ENCODE peak calls at places on chromosome 9, in nine cellular contexts. One of them, this sample, is unnamed.
A peak's percentile ranks its signal among the peaks of the same experiment; 100 is the strongest.

GRCh38 chr9:85268024-85268610 is 473.6 kb downstream of the AGTPBP1 start:
- DNase-seq in MM.1S: no peak
- DNase-seq in SK-N-SH: no peak
- DNase-seq in neural progenitor cell: no peak
- DNase-seq in OCI-LY7: no peak
- DNase-seq in HCT116: no peak
- DNase-seq in PC-3: no peak
- DNase-seq in GM23338: peak; percentile 54
- DNase-seq in hepatocyte: no peak
- DNase-seq in this sample: no peak

GRCh38 chr9:581673-582497 is 259.6 kb upstream of the DMRT1 start:
- DNase-seq in MM.1S: no peak
- DNase-seq in SK-N-SH: peak; percentile 28
- DNase-seq in neural progenitor cell: peak; percentile 57
- DNase-seq in OCI-LY7: peak; percentile 55
- DNase-seq in HCT116: peak; percentile 2
- DNase-seq in PC-3: peak; percentile 15
- DNase-seq in GM23338: peak; percentile 72
- DNase-seq in hepatocyte: peak; percentile 30
- DNase-seq in this sample: no peak

GRCh38 chr9:100492952-100493351 is 20.0 kb downstream of the TMEFF1 start:
- DNase-seq in MM.1S: peak; percentile 30
- DNase-seq in SK-N-SH: no peak
- DNase-seq in neural progenitor cell: no peak
- DNase-seq in OCI-LY7: peak; percentile 33
- DNase-seq in HCT116: no peak
- DNase-seq in PC-3: peak; percentile 8
- DNase-seq in GM23338: no peak
- DNase-seq in hepatocyte: no peak
- DNase-seq in this sample: peak; percentile 67

GRCh38 chr9:91844170-91844569 is 105.9 kb downstream of the ROR2 start:
- DNase-seq in MM.1S: no peak
- DNase-seq in SK-N-SH: no peak
- DNase-seq in neural progenitor cell: no peak
- DNase-seq in OCI-LY7: no peak
- DNase-seq in HCT116: no peak
- DNase-seq in PC-3: no peak
- DNase-seq in GM23338: no peak
- DNase-seq in hepatocyte: no peak
- DNase-seq in this sample: peak; percentile 56

GRCh38 chr9:130053504-130054427 is at the start of gene GPR107:
- DNase-seq in MM.1S: peak; percentile 61
- DNase-seq in SK-N-SH: peak; percentile 97
- DNase-seq in neural progenitor cell: peak; percentile 89
- DNase-seq in OCI-LY7: peak; percentile 75
- DNase-seq in HCT116: peak; percentile 27
- DNase-seq in PC-3: peak; percentile 56
- DNase-seq in GM23338: peak; percentile 83
- DNase-seq in hepatocyte: peak; percentile 90
- DNase-seq in this sample: peak; percentile 94

GRCh38 chr9:14238518-14238917 is 75.4 kb downstream of the NFIB start:
- DNase-seq in MM.1S: no peak
- DNase-seq in SK-N-SH: no peak
- DNase-seq in neural progenitor cell: peak; percentile 15
- DNase-seq in OCI-LY7: no peak
- DNase-seq in HCT116: no peak
- DNase-seq in PC-3: peak; percentile 91
- DNase-seq in GM23338: peak; percentile 69
- DNase-seq in hepatocyte: peak; percentile 20
- DNase-seq in this sample: peak; percentile 43

GRCh38 chr9:137973829-137974416 is 96.3 kb downstream of the CACNA1B start:
- DNase-seq in MM.1S: no peak
- DNase-seq in SK-N-SH: no peak
- DNase-seq in neural progenitor cell: no peak
- DNase-seq in OCI-LY7: no peak
- DNase-seq in HCT116: no peak
- DNase-seq in PC-3: no peak
- DNase-seq in GM23338: no peak
- DNase-seq in hepatocyte: peak; percentile 1
- DNase-seq in this sample: no peak

GRCh38 chr9:18441245-18441644 is 32.7 kb upstream of the ADAMTSL1 start:
- DNase-seq in MM.1S: no peak
- DNase-seq in SK-N-SH: no peak
- DNase-seq in neural progenitor cell: no peak
- DNase-seq in OCI-LY7: no peak
- DNase-seq in HCT116: no peak
- DNase-seq in PC-3: no peak
- DNase-seq in GM23338: no peak
- DNase-seq in hepatocyte: no peak
- DNase-seq in this sample: peak; percentile 62

GRCh38 chr9:78032599-78033457 is 1.2 kb upstream of the GNAQ start:
- DNase-seq in MM.1S: peak; percentile 45
- DNase-seq in SK-N-SH: no peak
- DNase-seq in neural progenitor cell: no peak
- DNase-seq in OCI-LY7: no peak
- DNase-seq in HCT116: no peak
- DNase-seq in PC-3: no peak
- DNase-seq in GM23338: no peak
- DNase-seq in hepatocyte: peak; percentile 20
- DNase-seq in this sample: no peak

GRCh38 chr9:135857371-135857786 is 50.0 kb downstream of the CAMSAP1 start:
- DNase-seq in MM.1S: no peak
- DNase-seq in SK-N-SH: no peak
- DNase-seq in neural progenitor cell: no peak
- DNase-seq in OCI-LY7: no peak
- DNase-seq in HCT116: no peak
- DNase-seq in PC-3: peak; percentile 75
- DNase-seq in GM23338: no peak
- DNase-seq in hepatocyte: no peak
- DNase-seq in this sample: peak; percentile 64

GRCh38 chr9:36450110-36450732 is 50.2 kb upstream of the RNF38 start:
- DNase-seq in MM.1S: peak; percentile 26
- DNase-seq in SK-N-SH: peak; percentile 53
- DNase-seq in neural progenitor cell: peak; percentile 64
- DNase-seq in OCI-LY7: peak; percentile 61
- DNase-seq in HCT116: peak; percentile 22
- DNase-seq in PC-3: peak; percentile 72
- DNase-seq in GM23338: peak; percentile 81
- DNase-seq in hepatocyte: peak; percentile 65
- DNase-seq in this sample: peak; percentile 78

GRCh38 chr9:129008469-129008965 is 19.6 kb downstream of the SH3GLB2 start:
- DNase-seq in MM.1S: no peak
- DNase-seq in SK-N-SH: no peak
- DNase-seq in neural progenitor cell: no peak
- DNase-seq in OCI-LY7: no peak
- DNase-seq in HCT116: no peak
- DNase-seq in PC-3: no peak
- DNase-seq in GM23338: no peak
- DNase-seq in hepatocyte: peak; percentile 8
- DNase-seq in this sample: no peak
- H3K36me3 ChIP-seq in MM.1S: peaks cover 8% of the 10 kb centered on the region
- H3K36me3 ChIP-seq in SK-N-SH: peaks cover 58% of the 10 kb centered on the region
- H3K36me3 ChIP-seq in neural progenitor cell: no peaks in the 10 kb centered on the region
- H3K36me3 ChIP-seq in OCI-LY7: peaks cover 58% of the 10 kb centered on the region
- H3K36me3 ChIP-seq in HCT116: peaks cover 7% of the 10 kb centered on the region
- H3K36me3 ChIP-seq in PC-3: peaks cover 12% of the 10 kb centered on the region
- H3K36me3 ChIP-seq in GM23338: peaks cover 10% of the 10 kb centered on the region
- H3K36me3 ChIP-seq in hepatocyte: no peaks in the 10 kb centered on the region
- H3K36me3 ChIP-seq in this sample: no peaks in the 10 kb centered on the region

GRCh38 chr9:109499061-109499630 is 1.0 kb upstream of the PTPN3 start:
- DNase-seq in MM.1S: no peak
- DNase-seq in SK-N-SH: no peak
- DNase-seq in neural progenitor cell: no peak
- DNase-seq in OCI-LY7: no peak
- DNase-seq in HCT116: no peak
- DNase-seq in PC-3: no peak
- DNase-seq in GM23338: peak; percentile 27
- DNase-seq in hepatocyte: no peak
- DNase-seq in this sample: no peak
- TF ChIP-seq EZH2phosphoT487 in MM.1S: no peak
- TF ChIP-seq EZH2phosphoT487 in SK-N-SH: no peak
- TF ChIP-seq EZH2phosphoT487 in neural progenitor cell: peak; percentile 77
- TF ChIP-seq EZH2phosphoT487 in OCI-LY7: no peak
- TF ChIP-seq EZH2phosphoT487 in HCT116: no peak
- TF ChIP-seq EZH2phosphoT487 in PC-3: no peak
- TF ChIP-seq EZH2phosphoT487 in GM23338: peak; percentile 47
- TF ChIP-seq EZH2phosphoT487 in hepatocyte: peak; percentile 40
- TF ChIP-seq EZH2phosphoT487 in this sample: no peak

DNA sequence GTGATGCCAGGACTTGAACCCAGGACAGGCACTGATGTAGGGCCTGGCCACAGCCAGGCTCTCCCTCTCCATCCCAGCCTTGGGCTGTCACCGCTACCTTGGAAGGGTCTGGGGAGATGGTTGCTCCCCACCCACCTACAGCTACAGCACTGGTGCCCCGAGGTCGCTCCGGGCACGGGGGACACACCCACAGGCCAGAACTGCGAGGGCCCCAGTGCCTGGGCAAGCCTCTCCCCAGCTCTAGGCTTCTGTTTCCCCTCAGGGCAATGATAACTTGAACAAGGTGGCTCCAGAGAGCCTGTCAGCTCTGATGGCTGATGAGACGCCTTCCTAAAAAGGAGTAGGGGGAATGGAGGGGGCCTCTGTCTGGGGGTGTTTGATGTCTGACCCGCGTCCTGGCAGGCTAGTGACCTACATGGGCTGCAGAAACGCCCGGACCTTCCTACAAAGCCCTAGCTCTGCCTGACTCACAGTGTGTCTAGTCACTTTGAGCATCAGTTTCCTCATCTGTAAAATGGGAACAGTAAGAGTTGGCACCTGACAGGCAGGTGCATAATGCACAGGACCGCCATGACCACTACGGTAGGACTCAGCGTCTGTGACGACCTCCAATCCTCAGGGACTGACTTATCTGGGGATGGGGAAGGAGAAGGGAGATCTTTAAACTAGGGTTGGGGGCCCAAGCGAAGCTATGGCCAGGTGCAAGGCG is 76.4 kb downstream of the LRSAM1 start:
- DNase-seq in MM.1S: no peak
- DNase-seq in SK-N-SH: no peak
- DNase-seq in neural progenitor cell: no peak
- DNase-seq in OCI-LY7: no peak
- DNase-seq in HCT116: no peak
- DNase-seq in PC-3: no peak
- DNase-seq in GM23338: no peak
- DNase-seq in hepatocyte: no peak
- DNase-seq in this sample: no peak
- H3K36me3 ChIP-seq in MM.1S: no peaks in the 10 kb centered on the region
- H3K36me3 ChIP-seq in SK-N-SH: peaks cover 50% of the 10 kb centered on the region
- H3K36me3 ChIP-seq in neural progenitor cell: peaks cover 5% of the 10 kb centered on the region
- H3K36me3 ChIP-seq in OCI-LY7: no peaks in the 10 kb centered on the region
- H3K36me3 ChIP-seq in HCT116: peaks cover 26% of the 10 kb centered on the region
- H3K36me3 ChIP-seq in PC-3: peaks cover 47% of the 10 kb centered on the region
- H3K36me3 ChIP-seq in GM23338: peaks cover 37% of the 10 kb centered on the region
- H3K36me3 ChIP-seq in hepatocyte: peaks cover 6% of the 10 kb centered on the region
- H3K36me3 ChIP-seq in this sample: peaks cover 61% of the 10 kb centered on the region

GRCh38 chr9:120934271-120934670 is 7.7 kb upstream of the TRAF1 start:
- DNase-seq in MM.1S: no peak
- DNase-seq in SK-N-SH: no peak
- DNase-seq in neural progenitor cell: no peak
- DNase-seq in OCI-LY7: peak; percentile 66
- DNase-seq in HCT116: no peak
- DNase-seq in PC-3: no peak
- DNase-seq in GM23338: no peak
- DNase-seq in hepatocyte: no peak
- DNase-seq in this sample: no peak
- TF ChIP-seq EZH2phosphoT487 in MM.1S: no peak
- TF ChIP-seq EZH2phosphoT487 in SK-N-SH: no peak
- TF ChIP-seq EZH2phosphoT487 in neural progenitor cell: no peak
- TF ChIP-seq EZH2phosphoT487 in OCI-LY7: no peak
- TF ChIP-seq EZH2phosphoT487 in HCT116: no peak
- TF ChIP-seq EZH2phosphoT487 in PC-3: no peak
- TF ChIP-seq EZH2phosphoT487 in GM23338: no peak
- TF ChIP-seq EZH2phosphoT487 in hepatocyte: no peak
- TF ChIP-seq EZH2phosphoT487 in this sample: no peak

DNA sequence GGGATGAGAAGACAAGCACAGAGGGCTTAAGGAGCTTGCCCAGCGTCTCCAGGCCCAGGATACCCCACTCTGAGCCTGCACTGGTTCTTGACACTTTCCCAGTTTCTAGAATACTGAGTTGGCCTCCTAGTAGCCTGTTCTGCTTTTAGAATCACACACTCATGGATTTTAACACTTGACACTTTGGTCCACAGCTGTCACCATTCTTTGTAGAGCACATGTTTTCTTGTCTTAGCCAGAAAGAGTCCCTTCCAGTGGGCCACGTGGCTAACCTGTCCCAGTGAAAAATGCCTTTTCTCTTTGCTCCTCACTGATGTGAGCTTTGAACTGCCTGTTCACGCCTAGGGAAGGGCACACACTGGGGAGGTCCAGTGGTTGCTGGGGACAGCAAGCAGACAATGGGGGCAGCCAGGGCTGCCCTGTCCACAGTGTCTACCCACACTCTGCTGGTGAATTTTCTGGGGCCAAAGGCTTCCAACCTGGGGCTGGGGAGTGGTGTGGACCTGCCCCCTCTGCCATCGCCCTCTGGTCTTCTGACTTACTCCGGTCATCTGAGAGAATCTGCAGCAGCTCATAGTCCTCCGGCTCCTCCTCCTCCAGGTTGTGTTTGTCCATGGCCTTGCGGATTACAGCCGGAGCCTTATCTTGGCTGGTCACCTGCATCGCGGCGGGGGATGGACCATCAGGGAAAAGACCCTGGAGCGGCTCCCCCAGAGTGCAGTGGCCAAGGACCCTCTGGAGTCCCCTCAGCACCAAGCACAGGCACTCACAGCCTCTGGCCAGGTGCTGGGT is 21.1 kb downstream of the RALGDS start:
- DNase-seq in MM.1S: no peak
- DNase-seq in SK-N-SH: no peak
- DNase-seq in neural progenitor cell: no peak
- DNase-seq in OCI-LY7: no peak
- DNase-seq in HCT116: no peak
- DNase-seq in PC-3: no peak
- DNase-seq in GM23338: no peak
- DNase-seq in hepatocyte: no peak
- DNase-seq in this sample: no peak
- H3K36me3 ChIP-seq in MM.1S: no peaks in the 10 kb centered on the region
- H3K36me3 ChIP-seq in SK-N-SH: peaks cover 68% of the 10 kb centered on the region
- H3K36me3 ChIP-seq in neural progenitor cell: peaks cover 12% of the 10 kb centered on the region
- H3K36me3 ChIP-seq in OCI-LY7: peaks cover 70% of the 10 kb centered on the region
- H3K36me3 ChIP-seq in HCT116: peaks cover 23% of the 10 kb centered on the region
- H3K36me3 ChIP-seq in PC-3: peaks cover 28% of the 10 kb centered on the region
- H3K36me3 ChIP-seq in GM23338: no peaks in the 10 kb centered on the region
- H3K36me3 ChIP-seq in hepatocyte: peaks cover 3% of the 10 kb centered on the region
- H3K36me3 ChIP-seq in this sample: peaks cover 25% of the 10 kb centered on the region